ENCODE peak calls at places on chromosomes 1 and 21, in nine cellular contexts. N, O, Y, P, T, U, I, E and M are unnamed samples.

GRCh38 chr1:15417365-15417934 is 7.8 kb downstream of the EFHD2 start:
- DNase-seq in Y (no peak), T (peak), U (peak), E (peak), O (no peak), I (no peak), P (peak), N (no peak), M (no peak)

GRCh38 chr1:72606216-72606615 is 323.9 kb upstream of the NEGR1 start:
- DNase-seq in I (no peak), T (no peak), E (no peak), O (no peak), U (no peak), N (no peak), P (no peak), Y (no peak), M (no peak)

GRCh38 chr1:147879911-147880310 is 22.7 kb upstream of the GJA8 start:
- DNase-seq in I (no peak), O (no peak), U (no peak), P (no peak), T (no peak), N (no peak), E (no peak), Y (no peak), M (no peak)

GRCh38 chr1:232066521-232066920 is 439.9 kb downstream of the DISC1 start:
- DNase-seq in I (no peak), N (no peak), P (no peak), E (no peak), U (no peak), O (no peak), Y (no peak), T (no peak), M (no peak)

GRCh38 chr1:204513117-204513716 is 3.0 kb upstream of the MDM4 start:
- DNase-seq in P (no peak), U (no peak), T (no peak), E (no peak), Y (no peak), O (no peak), I (no peak), N (no peak), M (no peak)

GRCh38 chr21:26626187-26626586 is 53.1 kb upstream of the CYYR1 start:
- DNase-seq in N (no peak), O (no peak), Y (no peak), E (no peak), P (no peak), I (no peak), T (no peak), U (no peak), M (no peak)

GRCh38 chr1:82269466-82269865 is 468.7 kb downstream of the ADGRL2 start:
- DNase-seq in T (no peak), P (no peak), U (no peak), E (no peak), N (no peak), I (no peak), Y (no peak), O (no peak), M (no peak)

GRCh38 chr1:199243423-199244061 is 604.7 kb downstream of the PTPRC start:
- DNase-seq in E (no peak), T (peak), O (no peak), N (peak), I (no peak), P (peak), U (peak), Y (no peak), M (no peak)

GRCh38 chr1:20787100-20787774 is at the start of gene HP1BP3:
- DNase-seq in P (peak), N (peak), T (peak), U (peak), I (peak), E (peak), O (peak), Y (no peak), M (peak)

GRCh38 chr21:45873866-45874265 is 107.7 kb upstream of the COL6A1 start:
- DNase-seq in N (no peak), I (no peak), E (no peak), P (no peak), Y (peak), U (no peak), O (peak), T (no peak), M (no peak)

GRCh38 chr1:25826571-25826970 is 6.8 kb downstream of the MTFR1L start:
- DNase-seq in O (no peak), T (no peak), P (no peak), Y (no peak), E (no peak), I (no peak), N (no peak), U (no peak), M (no peak)

GRCh38 chr1:8197493-8198282 is 120.2 kb upstream of the SLC45A1 start:
- DNase-seq in Y (no peak), P (peak), T (peak), U (peak), N (peak), E (peak), O (peak), I (peak), M (peak)

GRCh38 chr1:54404939-54405880 is 984 bp downstream of the SSBP3 start:
- DNase-seq in P (peak), N (no peak), Y (no peak), T (peak), U (no peak), I (no peak), O (no peak), E (no peak), M (no peak)

GRCh38 chr1:47393141-47393540 is 22.9 kb upstream of the FOXE3 start:
- DNase-seq in N (no peak), O (no peak), P (no peak), I (no peak), U (no peak), Y (no peak), E (no peak), T (no peak), M (peak)

GRCh38 chr1:3604468-3604974 is 6.8 kb downstream of the MEGF6 start:
- DNase-seq in E (no peak), N (no peak), Y (no peak), I (no peak), T (no peak), U (no peak), P (no peak), O (no peak), M (no peak)

GRCh38 chr1:92943515-92943873 is 17.8 kb downstream of the DIPK1A start:
- DNase-seq in I (no peak), N (no peak), Y (no peak), O (no peak), U (no peak), P (no peak), T (no peak), E (no peak), M (no peak)

GRCh38 chr1:151803915-151804314 is 1.3 kb downstream of the LINGO4 start:
- DNase-seq in U (no peak), O (no peak), Y (no peak), E (no peak), P (no peak), T (no peak), I (no peak), N (no peak), M (no peak)

GRCh38 chr1:11294951-11295350 is 22.0 kb downstream of the UBIAD1 start:
- DNase-seq in E (no peak), N (no peak), T (no peak), O (no peak), U (no peak), I (no peak), P (no peak), Y (no peak), M (no peak)

GRCh38 chr1:56806804-56807203 is 12.4 kb downstream of the FYB2 start:
- DNase-seq in N (no peak), I (no peak), Y (no peak), E (no peak), T (no peak), O (no peak), U (no peak), P (peak), M (no peak)

GRCh38 chr1:234604726-234605492 is 5.1 kb downstream of the IRF2BP2 start:
- DNase-seq in P (no peak), N (no peak), I (no peak), U (no peak), E (no peak), O (no peak), T (no peak), Y (no peak), M (no peak)

GRCh38 chr1:154833841-154834240 is 36.2 kb downstream of the KCNN3 start:
- DNase-seq in P (no peak), N (no peak), O (no peak), U (no peak), I (no peak), Y (no peak), E (no peak), T (no peak), M (no peak)

GRCh38 chr1:111253876-111254275 is 26.4 kb downstream of the CHI3L2 start:
- DNase-seq in Y (no peak), I (no peak), E (no peak), O (no peak), P (no peak), U (no peak), T (no peak), N (no peak), M (no peak)

GRCh38 chr21:35170818-35171217 is 121.7 kb upstream of the RUNX1 start:
- DNase-seq in N (no peak), U (no peak), P (no peak), T (no peak), E (no peak), Y (no peak), I (no peak), O (no peak), M (no peak)

GRCh38 chr1:30523055-30524020 is 200.0 kb downstream of the MATN1 start:
- DNase-seq in I (no peak), P (no peak), Y (no peak), T (peak), U (no peak), O (no peak), E (no peak), N (no peak), M (no peak)

GRCh38 chr1:185318431-185319151 is 1.5 kb upstream of the IVNS1ABP start:
- DNase-seq in I (no peak), E (no peak), N (no peak), Y (no peak), U (no peak), O (no peak), P (no peak), T (no peak), M (no peak)

GRCh38 chr1:1120866-1121563 is 5.1 kb upstream of the C1orf159 start:
- DNase-seq in T (no peak), N (no peak), P (peak), E (no peak), O (peak), I (no peak), Y (peak), U (no peak), M (no peak)

GRCh38 chr1:207321790-207322530 is 482 bp downstream of the CD55 start:
- DNase-seq in U (no peak), O (no peak), I (no peak), T (no peak), N (no peak), E (peak), Y (no peak), P (no peak), M (no peak)

GRCh38 chr1:38046884-38047602 is 450 bp upstream of the POU3F1 start:
- DNase-seq in U (peak), O (peak), P (peak), N (peak), I (peak), E (peak), Y (peak), T (peak), M (peak)

GRCh38 chr1:205272541-205272940 is 44.8 kb downstream of the TMCC2 start:
- DNase-seq in T (no peak), Y (no peak), E (no peak), O (no peak), I (no peak), U (no peak), P (no peak), N (no peak), M (no peak)

GRCh38 chr1:55275976-55276375 is 60.8 kb upstream of the USP24 start:
- DNase-seq in I (no peak), O (no peak), T (no peak), E (no peak), N (no peak), Y (no peak), U (no peak), P (no peak), M (no peak)

GRCh38 chr1:9558946-9559545 is 19.8 kb downstream of the SLC25A33 start:
- DNase-seq in I (no peak), T (no peak), E (no peak), P (no peak), N (no peak), Y (no peak), U (no peak), O (peak), M (no peak)

GRCh38 chr1:37035014-37035686 is 835 bp upstream of the GRIK3 start:
- DNase-seq in N (no peak), T (no peak), E (no peak), O (no peak), I (no peak), U (no peak), Y (no peak), P (no peak), M (no peak)

GRCh38 chr1:113253187-113253966 is 136.9 kb upstream of the MAGI3 start:
- DNase-seq in U (no peak), T (no peak), Y (no peak), O (no peak), N (no peak), E (no peak), I (no peak), P (peak), M (no peak)

GRCh38 chr1:113256348-113256729 is 134.0 kb upstream of the MAGI3 start:
- DNase-seq in U (no peak), E (no peak), O (no peak), P (no peak), T (no peak), N (no peak), I (no peak), Y (no peak), M (no peak)

GRCh38 chr1:113255728-113256347 is 134.5 kb upstream of the MAGI3 start:
- DNase-seq in O (no peak), I (no peak), E (no peak), T (peak), N (no peak), U (no peak), Y (no peak), P (peak), M (no peak)

GRCh38 chr1:113253979-113254378 is 136.3 kb upstream of the MAGI3 start:
- DNase-seq in U (no peak), I (no peak), E (no peak), T (no peak), N (no peak), P (no peak), O (no peak), Y (no peak), M (no peak)

DNA sequence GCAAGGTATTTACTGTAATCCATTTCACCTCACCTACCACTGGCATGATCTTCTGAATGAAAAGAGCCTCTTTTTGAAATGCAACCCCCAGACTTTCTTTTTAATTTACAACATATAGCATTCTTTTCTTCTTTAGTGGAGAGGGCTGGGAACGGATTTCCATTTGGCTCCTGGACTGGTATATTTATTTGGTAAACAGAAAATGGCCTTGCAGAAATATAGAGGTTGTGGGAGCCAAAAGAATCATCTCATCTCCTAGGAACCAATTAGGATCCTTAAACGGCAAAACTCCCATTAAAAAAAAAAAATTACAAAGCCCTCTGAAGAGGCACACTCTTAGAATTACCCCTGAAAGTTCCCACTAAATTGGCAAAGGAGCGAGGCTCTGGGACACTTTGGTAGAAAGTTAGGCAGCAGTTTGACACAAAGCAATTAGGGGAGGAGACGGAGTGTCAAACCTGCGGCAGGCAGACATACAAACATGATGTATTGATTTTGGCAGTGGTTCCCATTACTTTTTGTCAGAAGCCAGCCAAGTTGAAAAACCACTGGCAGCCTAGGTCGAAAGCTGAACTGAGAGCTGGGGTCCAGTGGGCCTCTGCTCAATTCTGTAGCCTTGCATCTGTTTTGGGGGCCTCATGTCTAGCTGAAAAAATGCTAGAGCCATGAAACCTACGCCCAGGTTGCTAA is 135.1 kb upstream of the MAGI3 start:
- DNase-seq in Y (no peak), E (no peak), T (peak), P (peak), U (no peak), O (no peak), I (no peak), N (peak), M (no peak)
- H3K4me3 ChIP-seq in Y (no peak), E (no peak), T (no peak), P (no peak), U (no peak), O (no peak), I (no peak), N (no peak), M (no peak)

DNA sequence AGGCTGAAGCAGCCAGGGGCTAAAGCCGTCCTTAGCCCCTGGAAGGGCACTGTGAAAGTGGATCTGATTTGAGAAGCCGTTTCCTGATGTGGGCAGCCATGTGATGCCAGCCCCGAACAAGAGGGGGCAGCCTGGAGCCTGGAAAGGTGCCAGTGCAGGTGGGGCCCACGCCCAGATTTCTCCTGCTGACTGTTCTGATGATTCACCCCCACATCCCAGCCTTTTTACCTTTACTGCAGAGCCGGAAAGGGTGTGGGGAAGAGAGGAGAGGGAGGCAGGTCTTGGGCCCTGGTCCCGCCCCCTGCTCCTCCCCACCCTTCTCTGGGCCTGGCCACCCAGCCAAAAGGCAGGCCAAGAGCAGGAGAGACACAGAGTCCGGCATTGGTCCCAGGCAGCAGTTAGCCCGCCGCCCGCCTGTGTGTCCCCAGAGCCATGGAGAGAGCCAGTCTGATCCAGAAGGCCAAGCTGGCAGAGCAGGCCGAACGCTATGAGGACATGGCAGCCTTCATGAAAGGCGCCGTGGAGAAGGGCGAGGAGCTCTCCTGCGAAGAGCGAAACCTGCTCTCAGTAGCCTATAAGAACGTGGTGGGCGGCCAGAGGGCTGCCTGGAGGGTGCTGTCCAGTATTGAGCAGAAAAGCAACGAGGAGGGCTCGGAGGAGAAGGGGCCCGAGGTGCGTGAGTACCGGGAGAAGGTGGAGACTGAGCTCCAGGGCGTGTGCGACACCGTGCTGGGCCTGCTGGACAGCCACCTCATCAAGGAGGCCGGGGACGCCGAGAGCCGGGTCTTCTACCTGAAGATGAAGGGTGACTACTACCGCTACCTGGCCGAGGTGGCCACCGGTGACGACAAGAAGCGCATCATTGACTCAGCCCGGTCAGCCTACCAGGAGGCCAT is at the start of gene SFN:
- DNase-seq in P (peak), Y (peak), U (peak), N (peak), O (no peak), T (peak), I (no peak), E (no peak), M (no peak)
- TF ChIP-seq POLR2A in P (peak), Y (peak), U (peak), N (peak), O (no peak), T (peak), I (no peak), E (no peak), M (no peak)

DNA sequence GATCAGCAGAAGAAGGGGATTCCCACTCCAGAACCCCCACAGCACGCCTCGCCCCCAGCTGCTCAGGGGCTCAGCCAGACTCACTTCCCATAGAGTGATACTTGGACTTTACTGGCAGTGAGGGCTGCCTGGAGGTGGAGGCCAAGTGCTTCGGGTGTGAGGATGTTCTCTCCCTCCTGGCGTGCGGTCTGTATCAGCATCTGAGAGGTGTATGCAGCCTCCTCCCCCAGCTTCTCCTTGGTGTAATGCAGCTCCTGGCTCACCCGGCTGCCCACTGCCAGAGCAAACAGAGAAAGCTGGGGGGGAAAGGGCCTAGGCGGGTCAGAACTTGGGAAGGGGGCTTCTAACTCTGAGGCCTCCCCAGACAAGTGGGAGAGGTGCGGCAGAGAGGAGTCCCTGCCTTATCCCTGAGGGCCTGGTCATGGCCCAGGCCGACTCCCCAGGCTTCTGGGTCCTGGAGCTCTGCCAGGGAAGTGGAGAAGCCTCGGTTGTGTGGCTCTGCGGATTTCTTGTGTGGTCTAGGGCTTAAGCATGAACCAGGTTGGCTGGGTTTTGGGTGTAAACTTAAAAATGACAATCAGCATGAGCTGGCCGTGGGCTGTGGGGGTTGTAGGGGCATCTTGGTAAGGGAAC is 10.9 kb downstream of the PTCH2 start:
- DNase-seq in O (no peak), P (no peak), U (no peak), E (no peak), N (no peak), Y (no peak), T (no peak), I (no peak), M (no peak)
- TF ChIP-seq EP300 in O (no peak), P (no peak), U (no peak), E (no peak), N (no peak), Y (no peak), T (no peak), I (no peak), M (no peak)

DNA sequence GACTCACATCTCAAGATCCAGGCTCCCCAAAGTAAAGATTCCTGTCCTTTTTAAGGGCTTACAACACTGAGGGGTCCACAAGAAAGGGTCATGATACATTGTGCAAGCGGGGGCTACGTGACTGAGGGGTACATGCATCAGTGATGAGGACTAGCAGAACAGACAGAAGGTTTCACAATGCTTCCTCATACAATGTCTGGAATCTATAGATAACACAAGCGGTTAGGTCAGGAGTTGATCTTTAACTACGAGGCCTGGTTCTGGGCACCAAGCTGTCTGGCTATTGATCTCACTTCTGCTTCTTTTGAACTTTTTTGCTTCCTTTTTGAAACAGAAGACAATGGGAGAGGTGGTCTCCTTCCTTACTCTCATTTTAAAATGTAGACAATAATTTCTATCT is 718.6 kb downstream of the AMY1C start:
- DNase-seq in T (no peak), P (no peak), E (no peak), N (peak), O (peak), U (no peak), Y (no peak), I (no peak), M (no peak)
- H3K4me3 ChIP-seq in T (no peak), P (no peak), E (no peak), N (peak), O (no peak), U (no peak), Y (no peak), I (no peak), M (no peak)